ENCODE peak calls at places on chromosome 6, in eight cellular contexts. One of them, this sample, is unnamed. For H3K4me1 and H3K36me3, the result is how much of the 10 kb centered on the place peaks cover.

GRCh38 chr6:105849741-105850140 is 236.4 kb upstream of the PRDM1 start:
- DNase-seq in uterus: no peak
- DNase-seq in fibroblast of lung: no peak
- DNase-seq in sigmoid colon: no peak
- DNase-seq in PC-9: no peak
- DNase-seq in mesendoderm: no peak
- DNase-seq in IMR-90: peak
- DNase-seq in left lung: no peak
- DNase-seq in this sample: no peak

GRCh38 chr6:168179133-168179532 is 100.1 kb upstream of the FRMD1 start:
- DNase-seq in PC-9: no peak
- DNase-seq in mesendoderm: no peak
- DNase-seq in sigmoid colon: peak
- DNase-seq in fibroblast of lung: no peak
- DNase-seq in IMR-90: no peak
- DNase-seq in left lung: no peak
- DNase-seq in uterus: no peak
- DNase-seq in this sample: no peak

GRCh38 chr6:100944644-100945043 is 63.5 kb upstream of the ASCC3 start:
- DNase-seq in PC-9: no peak
- DNase-seq in IMR-90: no peak
- DNase-seq in uterus: no peak
- DNase-seq in fibroblast of lung: no peak
- DNase-seq in sigmoid colon: no peak
- DNase-seq in left lung: no peak
- DNase-seq in mesendoderm: no peak
- DNase-seq in this sample: no peak

GRCh38 chr6:111591901-111592461 is 13.7 kb downstream of the TRAF3IP2 start:
- DNase-seq in uterus: no peak
- DNase-seq in mesendoderm: no peak
- DNase-seq in sigmoid colon: no peak
- DNase-seq in IMR-90: no peak
- DNase-seq in fibroblast of lung: no peak
- DNase-seq in left lung: no peak
- DNase-seq in PC-9: peak
- DNase-seq in this sample: no peak

GRCh38 chr6:147546501-147547368 is 38.2 kb downstream of the SAMD5 start:
- DNase-seq in mesendoderm: no peak
- DNase-seq in PC-9: no peak
- DNase-seq in IMR-90: no peak
- DNase-seq in sigmoid colon: no peak
- DNase-seq in left lung: no peak
- DNase-seq in fibroblast of lung: no peak
- DNase-seq in uterus: no peak
- DNase-seq in this sample: no peak

GRCh38 chr6:27091661-27092315 is 155.7 kb upstream of the PRSS16 start:
- DNase-seq in PC-9: peak
- DNase-seq in left lung: no peak
- DNase-seq in fibroblast of lung: peak
- DNase-seq in IMR-90: peak
- DNase-seq in uterus: no peak
- DNase-seq in mesendoderm: peak
- DNase-seq in sigmoid colon: no peak
- DNase-seq in this sample: no peak

GRCh38 chr6:52549428-52549827 is 27.4 kb downstream of the TRAM2 start:
- DNase-seq in IMR-90: no peak
- DNase-seq in fibroblast of lung: no peak
- DNase-seq in sigmoid colon: no peak
- DNase-seq in left lung: no peak
- DNase-seq in PC-9: no peak
- DNase-seq in uterus: no peak
- DNase-seq in mesendoderm: no peak
- DNase-seq in this sample: no peak

GRCh38 chr6:127343753-127344659 is 597 bp upstream of the ECHDC1 start:
- DNase-seq in IMR-90: peak
- DNase-seq in uterus: no peak
- DNase-seq in fibroblast of lung: peak
- DNase-seq in mesendoderm: peak
- DNase-seq in sigmoid colon: no peak
- DNase-seq in left lung: no peak
- DNase-seq in PC-9: no peak
- DNase-seq in this sample: no peak

GRCh38 chr6:152723398-152723797 is 25.7 kb downstream of the MYCT1 start:
- DNase-seq in IMR-90: peak
- DNase-seq in fibroblast of lung: no peak
- DNase-seq in mesendoderm: no peak
- DNase-seq in uterus: no peak
- DNase-seq in PC-9: no peak
- DNase-seq in left lung: no peak
- DNase-seq in sigmoid colon: no peak
- DNase-seq in this sample: no peak

GRCh38 chr6:18260448-18261106 is 3.8 kb downstream of the DEK start:
- DNase-seq in sigmoid colon: no peak
- DNase-seq in uterus: no peak
- DNase-seq in left lung: peak
- DNase-seq in fibroblast of lung: peak
- DNase-seq in mesendoderm: peak
- DNase-seq in IMR-90: peak
- DNase-seq in PC-9: peak
- DNase-seq in this sample: no peak

GRCh38 chr6:46410330-46410953 is 80.8 kb downstream of the RCAN2 start:
- DNase-seq in uterus: peak
- DNase-seq in IMR-90: peak
- DNase-seq in mesendoderm: no peak
- DNase-seq in PC-9: no peak
- DNase-seq in sigmoid colon: no peak
- DNase-seq in fibroblast of lung: peak
- DNase-seq in left lung: no peak
- DNase-seq in this sample: peak

GRCh38 chr6:159540152-159540551 is 152.9 kb downstream of the SOD2 start:
- DNase-seq in sigmoid colon: no peak
- DNase-seq in fibroblast of lung: no peak
- DNase-seq in PC-9: no peak
- DNase-seq in mesendoderm: peak
- DNase-seq in IMR-90: no peak
- DNase-seq in uterus: no peak
- DNase-seq in left lung: no peak
- DNase-seq in this sample: no peak

GRCh38 chr6:135251416-135251815 is 70.3 kb downstream of the MYB start:
- DNase-seq in left lung: peak
- DNase-seq in fibroblast of lung: no peak
- DNase-seq in IMR-90: no peak
- DNase-seq in uterus: no peak
- DNase-seq in mesendoderm: peak
- DNase-seq in PC-9: no peak
- DNase-seq in sigmoid colon: no peak
- DNase-seq in this sample: no peak

GRCh38 chr6:144912474-144912873 is 627.3 kb downstream of the UTRN start:
- DNase-seq in fibroblast of lung: peak
- DNase-seq in PC-9: no peak
- DNase-seq in IMR-90: peak
- DNase-seq in uterus: no peak
- DNase-seq in mesendoderm: no peak
- DNase-seq in left lung: no peak
- DNase-seq in sigmoid colon: no peak
- DNase-seq in this sample: no peak

GRCh38 chr6:41736207-41736710 is 851 bp upstream of the TFEB start:
- DNase-seq in fibroblast of lung: no peak
- DNase-seq in sigmoid colon: no peak
- DNase-seq in left lung: no peak
- DNase-seq in IMR-90: no peak
- DNase-seq in PC-9: no peak
- DNase-seq in uterus: no peak
- DNase-seq in mesendoderm: peak
- DNase-seq in this sample: no peak

GRCh38 chr6:140957334-140957733 is 1175.4 kb upstream of the GJE1 start:
- DNase-seq in IMR-90: no peak
- DNase-seq in left lung: no peak
- DNase-seq in uterus: no peak
- DNase-seq in mesendoderm: no peak
- DNase-seq in PC-9: no peak
- DNase-seq in sigmoid colon: no peak
- DNase-seq in fibroblast of lung: no peak
- DNase-seq in this sample: no peak

DNA sequence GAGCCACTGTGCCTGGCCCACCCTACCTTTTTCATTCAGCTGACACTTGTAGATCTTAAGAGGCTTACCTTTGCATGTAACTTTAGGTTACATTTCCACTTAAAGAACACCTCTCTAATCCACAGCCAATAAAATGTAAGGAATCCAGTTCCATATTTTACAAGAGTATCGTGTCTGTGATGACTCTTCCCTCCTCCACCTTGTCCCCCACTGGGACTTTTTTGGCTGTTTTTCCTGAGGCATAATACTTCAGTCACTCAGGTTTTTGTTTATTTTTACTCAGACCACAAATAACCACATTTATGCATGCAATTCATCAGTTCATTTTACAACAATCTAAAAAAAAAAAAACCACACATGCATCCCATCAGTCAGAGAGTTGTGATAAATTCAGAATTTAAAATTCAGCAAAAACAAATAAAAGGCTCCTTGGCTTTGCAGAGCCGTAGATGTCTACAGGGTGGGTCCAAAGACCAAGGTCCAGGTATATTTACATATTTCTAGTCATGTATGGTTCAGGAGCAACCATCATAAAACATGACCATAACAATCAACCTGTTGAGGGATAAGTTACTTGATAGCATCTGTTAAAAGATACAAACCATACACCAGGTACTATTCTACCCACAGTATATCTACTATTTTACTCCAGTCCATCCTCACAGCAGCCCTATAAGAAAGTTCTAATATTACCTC is 9.9 kb downstream of the ATXN1 start:
- DNase-seq in mesendoderm: no peak
- DNase-seq in uterus: no peak
- DNase-seq in PC-9: peak
- DNase-seq in left lung: no peak
- DNase-seq in sigmoid colon: no peak
- DNase-seq in fibroblast of lung: no peak
- DNase-seq in IMR-90: peak
- DNase-seq in this sample: no peak
- H3K4me1 ChIP-seq in mesendoderm: under half
- H3K4me1 ChIP-seq in uterus: under half
- H3K4me1 ChIP-seq in PC-9: half or more
- H3K4me1 ChIP-seq in left lung: under half
- H3K4me1 ChIP-seq in sigmoid colon: half or more
- H3K4me1 ChIP-seq in fibroblast of lung: under half
- H3K4me1 ChIP-seq in IMR-90: under half
- H3K4me1 ChIP-seq in this sample: under half

DNA sequence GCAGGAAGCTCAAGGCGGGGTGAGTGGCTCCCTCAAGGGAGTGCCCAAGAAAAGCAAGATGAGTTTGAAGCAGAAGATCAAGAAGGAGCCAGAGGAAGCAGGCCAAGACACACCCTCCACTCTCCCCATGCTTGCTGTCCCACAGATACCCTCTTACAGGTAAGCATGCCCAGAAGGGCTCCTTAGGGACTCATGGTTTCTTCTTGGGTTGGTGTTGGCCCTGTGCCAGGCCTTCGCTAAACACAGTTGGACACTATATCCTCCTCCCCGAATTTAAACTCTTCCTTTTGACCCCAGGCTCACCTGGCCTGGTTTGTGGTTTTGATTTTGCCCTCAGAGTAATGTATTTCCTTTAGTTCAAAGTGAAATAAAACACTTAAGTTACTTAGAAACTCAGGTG is 5.1 kb downstream of the BRPF3 start:
- DNase-seq in mesendoderm: no peak
- DNase-seq in PC-9: no peak
- DNase-seq in IMR-90: no peak
- DNase-seq in uterus: no peak
- DNase-seq in left lung: no peak
- DNase-seq in fibroblast of lung: no peak
- DNase-seq in sigmoid colon: no peak
- DNase-seq in this sample: no peak
- H3K36me3 ChIP-seq in mesendoderm: under half
- H3K36me3 ChIP-seq in PC-9: under half
- H3K36me3 ChIP-seq in IMR-90: half or more
- H3K36me3 ChIP-seq in uterus: under half
- H3K36me3 ChIP-seq in left lung: under half
- H3K36me3 ChIP-seq in fibroblast of lung: under half
- H3K36me3 ChIP-seq in sigmoid colon: under half
- H3K36me3 ChIP-seq in this sample: under half

DNA sequence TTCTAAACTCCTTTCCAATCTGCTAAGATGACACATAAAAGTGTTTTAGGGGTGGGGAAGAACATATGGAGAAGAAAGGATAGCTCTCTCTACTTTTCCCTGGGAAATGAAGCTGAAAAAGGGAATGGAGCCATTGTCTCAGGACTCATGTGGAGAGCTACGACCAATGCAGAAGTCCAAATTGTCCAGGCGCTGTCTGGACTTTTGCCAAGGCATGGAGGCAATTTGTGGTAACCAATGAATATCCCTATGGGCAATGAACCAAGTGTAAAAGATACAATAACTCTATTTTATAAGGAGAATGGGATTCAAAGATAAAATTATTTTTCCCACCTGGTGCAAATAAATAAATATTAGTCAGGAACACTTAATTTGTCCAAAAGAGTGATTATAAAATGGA is 16.0 kb downstream of the FBXL4 start:
- DNase-seq in mesendoderm: no peak
- DNase-seq in left lung: no peak
- DNase-seq in fibroblast of lung: no peak
- DNase-seq in uterus: no peak
- DNase-seq in PC-9: no peak
- DNase-seq in IMR-90: no peak
- DNase-seq in sigmoid colon: no peak
- DNase-seq in this sample: no peak
- H3K4me1 ChIP-seq in mesendoderm: under half
- H3K4me1 ChIP-seq in left lung: under half
- H3K4me1 ChIP-seq in fibroblast of lung: under half
- H3K4me1 ChIP-seq in uterus: under half
- H3K4me1 ChIP-seq in PC-9: under half
- H3K4me1 ChIP-seq in IMR-90: under half
- H3K4me1 ChIP-seq in sigmoid colon: under half
- H3K4me1 ChIP-seq in this sample: under half

DNA sequence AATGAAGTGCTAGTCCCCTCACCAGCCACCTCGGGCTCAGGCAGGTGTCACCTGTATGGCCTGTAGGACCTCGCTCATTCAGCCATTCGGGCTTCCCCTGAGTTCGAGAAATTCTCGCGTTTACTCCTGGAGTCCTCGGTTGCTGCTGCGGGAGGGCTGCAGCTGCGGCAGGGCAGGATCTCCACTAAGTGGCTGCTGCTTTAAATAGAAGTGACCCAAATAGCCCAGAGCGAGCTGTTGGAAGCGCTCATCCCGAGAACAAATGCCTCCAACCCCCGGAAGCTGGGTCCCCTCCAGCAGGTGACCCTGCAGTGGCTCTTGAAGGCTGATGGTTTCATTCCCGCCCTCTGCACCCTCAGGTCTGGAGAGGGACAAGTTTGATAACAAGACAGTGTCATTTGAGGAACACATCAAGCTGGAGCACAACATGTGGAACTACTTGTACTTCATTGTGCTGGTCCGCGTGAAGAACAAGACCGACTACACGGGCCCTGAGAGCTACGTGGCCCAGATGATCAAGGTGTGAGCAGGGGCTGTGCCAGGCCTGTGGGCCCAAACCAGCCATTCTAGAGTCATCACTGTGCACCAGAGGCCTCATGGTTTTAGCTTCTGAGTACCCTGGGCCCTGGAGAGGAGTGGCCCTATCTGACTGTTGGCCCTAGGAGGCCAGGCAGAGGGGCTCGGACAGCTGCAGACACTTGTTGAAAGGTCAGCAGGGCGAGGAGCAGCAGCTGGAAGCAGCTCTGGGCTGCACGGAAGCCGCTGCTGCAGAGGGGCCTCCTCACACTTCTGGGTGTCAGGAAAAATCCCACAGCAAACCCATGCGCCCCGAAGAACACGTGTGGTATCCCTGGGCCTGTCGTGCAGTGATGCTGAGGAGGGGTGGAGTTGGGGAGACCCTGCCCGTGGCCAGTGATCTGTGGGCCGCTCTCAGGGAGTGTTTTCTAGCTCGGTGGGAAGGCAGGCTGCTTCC is 18.0 kb downstream of the UQCC2 start:
- DNase-seq in sigmoid colon: no peak
- DNase-seq in uterus: no peak
- DNase-seq in fibroblast of lung: no peak
- DNase-seq in IMR-90: no peak
- DNase-seq in PC-9: no peak
- DNase-seq in left lung: no peak
- DNase-seq in mesendoderm: no peak
- DNase-seq in this sample: no peak
- H3K36me3 ChIP-seq in sigmoid colon: under half
- H3K36me3 ChIP-seq in uterus: under half
- H3K36me3 ChIP-seq in fibroblast of lung: under half
- H3K36me3 ChIP-seq in IMR-90: under half
- H3K36me3 ChIP-seq in PC-9: under half
- H3K36me3 ChIP-seq in left lung: under half
- H3K36me3 ChIP-seq in mesendoderm: under half
- H3K36me3 ChIP-seq in this sample: under half